ENCODE peak calls at places on chromosomes 11 and 22, in five cellular contexts. O is hepatocyte, H is OCI-LY7, F is Caco-2, A is endothelial cell. Y is an unnamed sample.
A peak's percentile ranks its signal among the peaks of the same experiment; 100 is the strongest.

GRCh38 chr11:9735236-9735635 is 71.4 kb downstream of the SWAP70 start:
- DNase-seq in O (no peak), H (no peak), F (no peak), A (no peak), Y (no peak)

GRCh38 chr22:32448980-32449379 is 15.3 kb downstream of the BPIFC start:
- DNase-seq in O (no peak), H (no peak), F (no peak), A (no peak), Y (no peak)

GRCh38 chr22:44180706-44181032 is at the start of gene PARVG:
- DNase-seq in O (peak; percentile 28), H (peak; percentile 31), F (no peak), A (no peak), Y (peak; percentile 85)

GRCh38 chr22:23831781-23832180 is 7.0 kb downstream of the DERL3 start:
- DNase-seq in O (no peak), H (no peak), F (peak; percentile 30), A (no peak), Y (no peak)

GRCh38 chr11:75406338-75406777 is 7.0 kb downstream of the RPS3 start:
- DNase-seq in O (no peak), H (no peak), F (no peak), A (no peak), Y (no peak)

GRCh38 chr11:34637303-34637702 is 16.4 kb downstream of the EHF start:
- DNase-seq in O (no peak), H (no peak), F (no peak), A (no peak), Y (no peak)

GRCh38 chr22:49664371-49664881 is 163.2 kb downstream of the BRD1 start:
- DNase-seq in O (no peak), H (no peak), F (no peak), A (no peak), Y (no peak)

GRCh38 chr11:126137146-126137545 is 74.3 kb downstream of the RPUSD4 start:
- DNase-seq in O (no peak), H (no peak), F (no peak), A (no peak), Y (no peak)

GRCh38 chr11:30113326-30113873 is 96.6 kb upstream of the KCNA4 start:
- DNase-seq in O (no peak), H (no peak), F (no peak), A (no peak), Y (no peak)

GRCh38 chr11:131186629-131187075 is 183.8 kb upstream of the NTM start:
- DNase-seq in O (no peak), H (no peak), F (no peak), A (peak; percentile 14), Y (peak; percentile 71)

GRCh38 chr11:74092425-74092824 is 78.4 kb downstream of the C2CD3 start:
- DNase-seq in O (no peak), H (no peak), F (no peak), A (no peak), Y (no peak)

GRCh38 chr22:30806391-30806861 is 111.8 kb downstream of the OSBP2 start:
- DNase-seq in O (no peak), H (no peak), F (no peak), A (no peak), Y (no peak)

GRCh38 chr11:67126986-67127385 is 7.9 kb downstream of the KDM2A start:
- DNase-seq in O (no peak), H (no peak), F (no peak), A (no peak), Y (no peak)

GRCh38 chr11:1498262-1498661 is 11.7 kb upstream of the MOB2 start:
- DNase-seq in O (no peak), H (no peak), F (no peak), A (no peak), Y (no peak)

GRCh38 chr11:24575392-24575791 is 78.5 kb downstream of the LUZP2 start:
- DNase-seq in O (no peak), H (no peak), F (no peak), A (no peak), Y (no peak)

GRCh38 chr11:6604081-6604626 is 580 bp downstream of the ILK start:
- DNase-seq in O (peak; percentile 79), H (peak; percentile 84), F (peak; percentile 60), A (peak; percentile 45), Y (peak; percentile 81)
- TF ChIP-seq CTCF in O (peak; percentile 28), H (peak; percentile 66), F (peak; percentile 5), A (no peak), Y (peak; percentile 51)

GRCh38 chr11:65919151-65920034 is at the start of gene DRAP1:
- DNase-seq in O (peak; percentile 100), H (peak; percentile 99), F (peak; percentile 99), A (peak; percentile 100), Y (peak; percentile 100)
- TF ChIP-seq CTCF in O (no peak), H (no peak), F (peak; percentile 1), A (no peak), Y (no peak)

GRCh38 chr22:20953668-20954500 is 13.2 kb upstream of the AIFM3 start:
- DNase-seq in O (peak; percentile 67), H (no peak), F (no peak), A (no peak), Y (no peak)

GRCh38 chr22:20955548-20955947 is 11.5 kb upstream of the AIFM3 start:
- DNase-seq in O (no peak), H (no peak), F (no peak), A (no peak), Y (no peak)

GRCh38 chr22:20957118-20957690 is 9.9 kb upstream of the AIFM3 start:
- DNase-seq in O (peak; percentile 61), H (no peak), F (no peak), A (no peak), Y (no peak)

GRCh38 chr22:20957691-20958440 is 9.2 kb upstream of the AIFM3 start:
- DNase-seq in O (peak; percentile 71), H (no peak), F (peak; percentile 78), A (no peak), Y (peak; percentile 67)

GRCh38 chr22:20956258-20957117 is 10.6 kb upstream of the AIFM3 start:
- DNase-seq in O (peak; percentile 72), H (no peak), F (peak; percentile 74), A (no peak), Y (peak; percentile 23)
- TF ChIP-seq CTCF in O (no peak), H (no peak), F (no peak), A (no peak), Y (no peak)

DNA sequence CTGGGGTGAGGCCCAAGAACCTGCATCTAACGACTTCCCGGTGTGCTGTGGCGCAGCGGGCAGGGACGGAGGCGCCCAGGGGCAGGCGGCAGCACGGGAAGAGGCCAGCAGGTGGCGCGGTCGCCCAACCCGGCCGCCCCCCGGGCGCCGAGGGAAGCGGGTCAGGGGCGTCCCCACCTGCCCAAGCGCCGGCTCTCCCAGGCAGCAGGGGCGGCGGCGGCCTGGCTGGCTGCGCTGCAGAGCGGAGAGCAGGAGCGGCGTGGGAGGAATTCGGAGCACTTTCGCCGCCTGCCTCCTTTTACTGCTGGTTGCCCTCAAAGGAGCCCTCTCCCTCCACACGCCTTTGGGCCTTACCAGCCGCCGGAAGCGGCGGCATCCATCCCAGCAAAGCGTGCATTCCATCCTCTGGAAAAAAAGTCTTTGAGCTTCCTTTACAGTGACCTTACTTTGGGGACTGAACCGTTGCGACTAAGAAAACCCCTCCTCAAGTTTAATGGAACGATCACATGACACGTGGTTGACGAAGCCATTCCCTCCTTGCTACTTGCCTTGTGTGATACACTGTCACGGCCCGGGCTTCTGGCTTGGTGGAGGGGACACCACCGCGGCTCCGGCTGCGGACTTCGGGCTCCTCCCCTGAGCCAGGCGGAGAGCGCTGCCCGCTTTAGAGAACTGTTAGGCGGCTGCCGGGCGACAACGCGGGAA is 106.8 kb upstream of the CLMP start:
- DNase-seq in O (peak; percentile 82), H (no peak), F (peak; percentile 62), A (peak; percentile 84), Y (peak; percentile 87)
- TF ChIP-seq CTCF in O (peak; percentile 84), H (peak; percentile 71), F (peak; percentile 80), A (peak; percentile 92), Y (peak; percentile 97)

DNA sequence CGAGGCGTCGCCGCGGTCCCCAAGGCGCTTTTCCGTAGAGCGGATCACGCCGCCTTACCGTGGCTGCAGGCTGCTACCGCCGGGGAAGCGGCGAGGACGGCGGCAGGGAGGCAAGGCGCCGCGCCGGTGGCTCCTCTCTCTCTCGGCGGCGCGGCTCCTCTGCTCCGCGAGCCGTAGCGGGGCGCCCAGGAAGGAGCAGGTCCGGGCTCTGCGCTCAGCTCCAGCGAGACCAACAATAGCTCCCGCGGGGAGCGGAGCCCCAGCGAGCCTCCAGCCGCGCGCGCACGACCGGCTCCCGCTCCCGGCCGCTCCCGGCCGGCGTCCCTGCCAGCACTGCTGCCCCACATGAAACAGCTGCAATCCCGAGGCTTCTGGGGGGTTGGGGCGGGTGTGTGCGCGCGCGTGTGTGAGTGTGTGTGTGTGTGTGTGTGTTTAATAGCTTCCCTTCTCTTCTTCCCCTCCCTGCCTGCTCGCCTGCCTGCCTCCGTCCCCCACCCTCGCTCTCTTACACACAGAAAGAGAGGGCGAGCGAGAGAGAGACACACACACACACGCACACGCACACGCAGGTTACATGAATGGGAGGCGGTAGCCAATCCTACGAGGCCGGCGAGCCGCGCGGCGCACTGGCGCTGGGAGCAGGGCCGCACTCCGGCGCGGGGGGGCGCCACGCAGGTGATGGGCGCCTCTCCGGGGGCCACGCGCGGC is at the start of gene TENM4:
- DNase-seq in O (peak; percentile 91), H (no peak), F (no peak), A (peak; percentile 45), Y (peak; percentile 62)
- TF ChIP-seq CTCF in O (peak; percentile 48), H (no peak), F (no peak), A (no peak), Y (peak; percentile 53)

DNA sequence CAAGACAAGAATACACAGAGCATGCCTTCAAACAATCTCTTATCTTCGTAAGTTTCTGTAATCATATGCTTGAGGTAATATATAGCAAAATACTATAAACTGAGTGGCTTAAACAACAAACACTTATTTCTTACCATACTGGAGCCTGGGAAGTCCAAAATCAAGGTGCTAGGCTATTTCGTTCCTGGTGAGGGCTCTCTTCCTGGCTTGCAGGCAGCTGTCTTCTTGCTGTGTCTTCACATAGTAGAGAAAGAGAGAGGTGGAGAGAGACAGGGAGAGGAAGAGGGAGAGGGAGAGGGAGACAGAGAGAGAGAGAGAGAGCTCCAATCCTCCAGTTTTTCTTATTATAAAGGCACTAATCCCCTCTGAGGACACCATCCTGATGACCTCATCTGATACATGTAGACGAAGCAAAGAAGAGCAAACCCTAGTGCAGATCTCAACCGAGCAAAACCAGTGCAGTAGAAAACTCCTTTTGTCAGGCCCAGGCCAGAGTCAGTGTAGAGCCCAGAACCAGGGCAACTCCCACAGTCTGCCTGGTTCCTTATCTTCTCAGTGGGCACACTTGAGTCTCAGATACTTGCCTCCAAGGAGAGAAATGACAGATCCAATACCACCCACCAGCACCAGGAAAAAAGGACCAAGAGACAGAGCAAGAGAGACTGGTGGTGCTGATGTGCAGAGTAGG is 297.1 kb upstream of the NCAM1 start:
- DNase-seq in O (no peak), H (no peak), F (no peak), A (no peak), Y (no peak)
- TF ChIP-seq CTCF in O (no peak), H (no peak), F (no peak), A (no peak), Y (no peak)

DNA sequence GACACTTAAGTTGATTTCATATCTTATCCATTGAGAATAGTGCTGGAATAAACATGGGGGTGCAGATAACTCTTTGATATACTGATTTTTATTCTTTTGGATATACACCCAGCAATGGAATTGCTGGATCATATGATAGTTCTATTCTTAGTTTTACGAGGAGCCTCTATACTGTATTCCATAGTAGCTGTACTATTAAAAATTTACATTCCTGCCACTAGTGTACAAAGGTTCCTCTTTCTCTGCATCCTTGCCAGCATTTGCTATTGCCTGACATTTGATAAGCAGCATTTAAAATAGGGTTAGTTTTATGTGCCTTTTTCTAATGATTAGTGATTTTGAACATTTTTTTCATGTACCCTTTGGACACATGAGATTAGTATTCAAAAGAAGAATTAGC is 554.2 kb downstream of the JRKL start:
- DNase-seq in O (no peak), H (no peak), F (no peak), A (no peak), Y (no peak)
- TF ChIP-seq CTCF in O (peak; percentile 12), H (no peak), F (peak; percentile 44), A (peak; percentile 46), Y (no peak)

Y was measured in GM13977.